ENCODE peak calls at places on chromosomes 3 and 15, in six cellular contexts. O, M, C, X, B and Z are unnamed samples. For H3K36me3, the result is how much of the 10 kb centered on the place peaks cover.

GRCh38 chr15:71334874-71335273 is 219.6 kb downstream of the THSD4 start:
- DNase-seq in C (no peak), B (no peak), O (no peak), X (no peak), M (no peak), Z (no peak)

GRCh38 chr15:80404057-80404718 is at the start of gene ARNT2:
- DNase-seq in C (no peak), O (peak), M (no peak), B (peak), X (peak), Z (no peak)

GRCh38 chr15:48144889-48145288 is 24.1 kb downstream of the SLC24A5 start:
- DNase-seq in B (no peak), C (no peak), M (no peak), X (no peak), O (no peak), Z (peak)

GRCh38 chr15:38702178-38702912 is 137.7 kb upstream of the RASGRP1 start:
- DNase-seq in B (no peak), C (peak), M (no peak), X (no peak), O (peak), Z (no peak)

GRCh38 chr3:41073190-41073589 is 126.1 kb upstream of the CTNNB1 start:
- DNase-seq in X (no peak), B (no peak), O (no peak), M (no peak), C (peak), Z (peak)

GRCh38 chr3:100075163-100075562 is 39.1 kb downstream of the FILIP1L start:
- DNase-seq in C (no peak), O (no peak), M (no peak), X (no peak), B (no peak), Z (no peak)

GRCh38 chr3:55698826-55699225 is 211.7 kb upstream of the WNT5A start:
- DNase-seq in X (no peak), B (no peak), M (no peak), O (no peak), C (no peak), Z (peak)

GRCh38 chr15:64888336-64888735 is 23.4 kb upstream of the ANKDD1A start:
- DNase-seq in O (no peak), C (no peak), B (peak), X (no peak), M (no peak), Z (no peak)

GRCh38 chr3:65342084-65342683 is 654.4 kb upstream of the ADAMTS9 start:
- DNase-seq in C (peak), X (peak), M (no peak), O (peak), B (peak), Z (peak)

GRCh38 chr3:153901152-153901551 is 220.0 kb upstream of the ARHGEF26 start:
- DNase-seq in O (no peak), C (peak), B (no peak), M (no peak), X (no peak), Z (no peak)

GRCh38 chr3:7682822-7683229 is 818.8 kb upstream of the LMCD1 start:
- DNase-seq in C (no peak), O (no peak), B (peak), X (peak), M (no peak), Z (peak)

GRCh38 chr3:112365035-112365434 is 32.1 kb downstream of the CD200 start:
- DNase-seq in B (no peak), X (no peak), O (no peak), M (no peak), C (no peak), Z (no peak)

GRCh38 chr15:59300618-59301139 is 72.0 kb downstream of the MYO1E start:
- DNase-seq in B (no peak), C (no peak), O (peak), M (no peak), X (no peak), Z (no peak)

GRCh38 chr3:131109156-131109555 is 82.5 kb downstream of the NEK11 start:
- DNase-seq in M (no peak), C (no peak), O (no peak), B (no peak), X (no peak), Z (no peak)

GRCh38 chr15:66163553-66163952 is 90.0 kb downstream of the MEGF11 start:
- DNase-seq in O (no peak), B (no peak), M (no peak), X (no peak), C (no peak), Z (no peak)

GRCh38 chr15:77630956-77631789 is 1.5 kb downstream of the LINGO1 start:
- DNase-seq in O (peak), C (no peak), M (no peak), B (no peak), X (no peak), Z (no peak)

GRCh38 chr3:109115451-109115850 is 2.5 kb downstream of the MORC1 start:
- DNase-seq in C (no peak), M (no peak), X (no peak), B (no peak), O (no peak), Z (no peak)

GRCh38 chr3:108757404-108757982 is at the start of gene RETNLB:
- DNase-seq in O (no peak), C (no peak), X (no peak), M (no peak), B (no peak), Z (no peak)

GRCh38 chr3:154060606-154061380 is 60.4 kb upstream of the ARHGEF26 start:
- DNase-seq in X (no peak), C (no peak), M (no peak), O (no peak), B (no peak), Z (peak)

GRCh38 chr3:78754066-78754743 is 1013.6 kb downstream of the ROBO1 start:
- DNase-seq in O (no peak), C (peak), M (no peak), B (no peak), X (no peak), Z (peak)

GRCh38 chr3:8369638-8370037 is 132.0 kb upstream of the LMCD1 start:
- DNase-seq in B (no peak), C (no peak), O (no peak), X (no peak), M (no peak), Z (no peak)

GRCh38 chr15:32003558-32003957 is 26.8 kb upstream of the CHRNA7 start:
- DNase-seq in B (no peak), X (no peak), O (no peak), M (no peak), C (no peak), Z (no peak)

GRCh38 chr3:176934698-176935097 is 262.6 kb downstream of the TBL1XR1 start:
- DNase-seq in O (no peak), C (peak), M (no peak), B (no peak), X (no peak), Z (no peak)

GRCh38 chr15:42048821-42049200 is 28.0 kb upstream of the PLA2G4E start:
- DNase-seq in O (no peak), X (no peak), M (no peak), B (no peak), C (no peak), Z (no peak)

GRCh38 chr3:172061724-172062184 is 22.4 kb downstream of the FNDC3B start:
- DNase-seq in X (no peak), O (no peak), M (no peak), B (no peak), C (peak), Z (no peak)

GRCh38 chr3:185687479-185687878 is 101.4 kb downstream of the SENP2 start:
- DNase-seq in O (no peak), X (no peak), C (peak), B (no peak), M (no peak), Z (no peak)

GRCh38 chr3:5476403-5476802 is 288.9 kb downstream of the EDEM1 start:
- DNase-seq in M (no peak), O (no peak), C (no peak), B (no peak), X (no peak), Z (no peak)

GRCh38 chr3:63500196-63500595 is 152.3 kb upstream of the SNTN start:
- DNase-seq in M (no peak), X (no peak), B (no peak), C (no peak), O (no peak), Z (no peak)

GRCh38 chr15:80811781-80812180 is 32.6 kb downstream of the CEMIP start:
- DNase-seq in M (no peak), B (no peak), X (no peak), O (no peak), C (no peak), Z (no peak)

GRCh38 chr15:56869573-56869972 is 48.9 kb upstream of the TCF12 start:
- DNase-seq in O (no peak), B (peak), C (no peak), X (peak), M (no peak), Z (peak)
- TF ChIP-seq CTCF in O (peak), B (peak), C (peak), X (peak), M (no peak), Z (peak)

DNA sequence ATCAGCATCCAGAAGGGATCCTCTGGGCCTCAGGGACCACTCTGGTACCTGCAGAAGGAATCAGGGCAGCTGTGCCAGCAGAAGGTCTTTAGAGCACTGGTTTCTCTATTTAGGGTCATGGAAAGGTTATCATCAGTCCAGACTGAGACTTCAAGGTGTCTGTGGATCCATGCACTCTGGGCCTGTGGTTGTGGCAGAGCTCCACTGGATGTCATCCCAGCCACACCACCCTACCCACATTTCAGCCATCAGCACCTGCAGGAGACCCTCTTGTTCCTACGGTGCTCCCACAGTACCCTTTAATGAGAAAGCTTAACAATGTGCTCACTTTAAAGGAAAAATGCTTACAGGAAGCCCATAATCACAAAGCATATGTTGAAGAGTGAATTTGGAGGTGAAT is 603.4 kb upstream of the CCDC54 start:
- DNase-seq in B (no peak), M (no peak), C (no peak), X (no peak), O (no peak), Z (no peak)
- H3K36me3 ChIP-seq in B (under half), M (under half), C (under half), X (under half), O (under half), Z (under half)

DNA sequence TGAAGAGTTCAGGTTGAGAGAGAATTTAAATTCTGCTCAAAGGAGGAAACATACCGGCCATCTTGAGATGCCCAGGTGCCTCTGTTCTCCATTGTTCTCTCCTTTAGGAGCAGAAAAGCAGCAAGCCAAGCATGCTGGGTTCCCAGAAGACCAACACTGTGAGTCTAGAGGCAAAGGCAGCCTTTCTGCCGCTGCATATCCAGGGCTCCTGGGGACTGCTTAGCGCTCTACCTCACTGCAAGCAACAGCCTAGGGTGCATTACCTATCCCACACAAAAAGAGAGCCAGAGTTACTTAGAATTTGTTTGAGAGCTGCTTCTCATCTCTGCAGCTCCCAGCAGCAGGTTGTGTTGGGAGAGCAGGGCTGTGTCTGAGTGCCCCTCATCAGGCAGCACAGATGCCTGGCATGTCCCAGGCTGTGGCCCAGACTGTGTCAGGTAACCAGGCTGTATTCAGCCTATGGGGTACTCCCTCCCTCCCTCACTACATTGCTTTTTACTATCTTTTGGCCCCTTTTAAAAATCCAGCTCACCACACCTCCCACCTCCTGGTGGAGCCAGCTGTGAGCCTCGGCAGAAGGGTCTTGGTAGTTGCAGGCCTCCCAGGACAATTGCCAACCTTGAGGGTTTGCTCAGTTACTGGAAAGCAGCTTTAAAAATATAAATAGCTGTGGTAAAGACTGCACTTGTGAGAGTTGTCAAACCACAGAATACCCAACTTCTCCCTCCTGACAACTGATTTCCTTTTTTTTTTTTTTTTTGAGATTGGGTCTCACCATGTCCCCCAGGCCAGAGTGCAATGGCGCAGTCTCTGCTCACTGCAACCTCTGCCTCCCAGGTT is 30.2 kb downstream of the BCL2L10 start:
- DNase-seq in M (no peak), C (no peak), O (no peak), B (no peak), X (no peak), Z (no peak)
- TF ChIP-seq CTCF in M (no peak), C (no peak), O (no peak), B (no peak), X (no peak), Z (no peak)

GRCh38 chr3:52912885-52913731 is 15.8 kb upstream of the STIMATE start:
- DNase-seq in B (no peak), X (no peak), M (no peak), O (no peak), C (no peak), Z (no peak)
- H3K36me3 ChIP-seq in B (half or more), X (half or more), M (half or more), O (under half), C (under half), Z (under half)

DNA sequence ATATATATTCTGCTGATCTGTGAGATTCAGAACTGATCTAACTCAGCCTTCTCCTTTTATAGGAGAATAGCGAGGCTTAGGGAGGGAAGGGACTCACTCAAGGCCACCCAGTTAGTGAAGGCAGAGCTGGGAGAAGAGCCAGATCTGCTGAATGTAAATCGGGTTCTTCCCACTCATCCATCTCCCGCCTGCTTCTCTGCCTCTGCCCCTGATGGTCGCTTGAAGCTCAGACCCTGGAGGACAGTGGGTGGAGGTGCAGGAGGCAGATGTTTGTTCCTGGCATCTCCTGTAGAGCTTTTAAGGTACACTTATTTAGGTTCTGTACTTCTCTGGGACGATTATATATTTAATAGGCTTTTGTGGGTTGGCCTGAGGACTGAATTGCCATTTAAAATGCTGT is 4.3 kb downstream of the PDIA5 start:
- DNase-seq in M (no peak), C (no peak), X (no peak), O (no peak), B (no peak), Z (no peak)
- TF ChIP-seq CTCF in M (no peak), C (no peak), X (peak), O (no peak), B (no peak), Z (peak)

GRCh38 chr3:12601072-12601471 is 44.2 kb downstream of the MKRN2 start:
- DNase-seq in B (no peak), C (peak), M (no peak), X (no peak), O (no peak), Z (no peak)

GRCh38 chr3:12598890-12599289 is 42.0 kb downstream of the MKRN2 start:
- DNase-seq in X (no peak), C (no peak), O (no peak), M (no peak), B (no peak), Z (no peak)

GRCh38 chr3:12608368-12608767 is 51.5 kb downstream of the MKRN2 start:
- DNase-seq in B (no peak), O (no peak), M (no peak), C (no peak), X (no peak), Z (no peak)

GRCh38 chr3:12603969-12604368 is 47.1 kb downstream of the MKRN2 start:
- DNase-seq in B (no peak), M (no peak), X (no peak), O (no peak), C (no peak), Z (no peak)
- H3K36me3 ChIP-seq in B (half or more), M (half or more), X (half or more), O (under half), C (half or more), Z (under half)

GRCh38 chr3:3618624-3619023 is 180.6 kb upstream of the LRRN1 start:
- DNase-seq in X (no peak), O (no peak), M (no peak), B (no peak), C (no peak), Z (no peak)

GRCh38 chr3:3619815-3620214 is 179.4 kb upstream of the LRRN1 start:
- DNase-seq in O (no peak), M (no peak), X (no peak), B (no peak), C (no peak), Z (no peak)

GRCh38 chr3:3610581-3611298 is 188.5 kb upstream of the LRRN1 start:
- DNase-seq in O (no peak), C (no peak), M (no peak), B (no peak), X (no peak), Z (no peak)

GRCh38 chr3:3615533-3615932 is 183.7 kb upstream of the LRRN1 start:
- DNase-seq in X (no peak), B (no peak), C (no peak), O (no peak), M (no peak), Z (no peak)
- TF ChIP-seq CTCF in X (no peak), B (no peak), C (no peak), O (no peak), M (no peak), Z (no peak)

DNA sequence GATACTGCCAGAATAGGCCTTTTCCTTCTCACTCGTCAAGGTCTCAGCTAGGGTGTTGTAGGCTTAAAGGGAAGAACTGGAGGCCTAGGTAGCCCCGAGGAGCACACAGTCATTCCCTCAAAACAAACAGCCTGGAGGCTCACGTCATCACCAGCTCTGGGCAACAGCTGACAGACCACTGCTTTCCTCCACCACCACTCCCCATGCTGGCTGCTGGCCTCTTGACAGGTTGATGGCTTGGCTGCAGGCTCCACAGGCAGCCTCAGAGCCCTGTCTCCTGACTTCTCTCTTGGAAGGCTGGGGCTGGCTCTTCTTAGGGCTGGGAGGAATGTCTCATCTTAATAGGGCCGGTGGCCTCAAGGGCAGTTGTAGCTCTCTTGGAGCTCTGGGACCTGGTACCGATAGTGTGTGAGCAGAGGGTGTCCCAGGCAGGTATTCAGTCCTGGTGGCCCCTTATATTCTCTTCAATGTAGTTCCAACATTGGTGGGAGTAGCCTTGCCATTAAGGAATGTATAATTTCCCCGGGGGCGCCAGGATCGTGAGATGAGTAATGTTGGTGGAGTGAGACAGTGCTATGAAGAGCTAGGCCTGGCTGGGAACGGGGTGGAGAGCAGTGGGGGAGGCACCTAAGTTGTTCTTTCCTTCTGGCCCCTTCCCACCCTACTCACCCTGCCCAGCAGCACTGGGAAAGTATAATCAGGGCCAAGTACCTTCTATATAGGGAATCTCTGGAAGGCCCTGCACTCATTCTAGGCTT is 6.1 kb upstream of the AP2M1 start:
- DNase-seq in C (peak), X (no peak), O (no peak), B (no peak), M (no peak), Z (peak)
- H3K36me3 ChIP-seq in C (under half), X (half or more), O (under half), B (half or more), M (half or more), Z (half or more)